ENCODE peak calls at places on chromosomes 5 and 9, in ten cellular contexts. D, A, F, G, U, W, E, M, N and L are unnamed samples.

GRCh38 chr5:1511651-1512540 is 11.9 kb downstream of the LPCAT1 start:
- DNase-seq in D (peak), A (peak), F (peak), G (peak), U (peak), W (peak), E (no peak), M (no peak), N (peak), L (no peak)

GRCh38 chr9:69620731-69621130 is 51.4 kb downstream of the APBA1 start:
- DNase-seq in D (no peak), A (no peak), F (no peak), G (no peak), U (no peak), W (no peak), E (no peak), M (no peak), N (no peak), L (no peak)

GRCh38 chr5:65721050-65721774 is 697 bp downstream of the SGTB start:
- DNase-seq in D (no peak), A (peak), F (peak), G (peak), U (peak), W (peak), E (peak), M (peak), N (peak), L (peak)

GRCh38 chr5:135387629-135387960 is 11.4 kb downstream of the MACROH2A1 start:
- DNase-seq in D (no peak), A (no peak), F (no peak), G (no peak), U (no peak), W (no peak), E (no peak), M (no peak), N (no peak), L (no peak)

GRCh38 chr5:34822921-34823715 is 15.8 kb upstream of the TTC23L start:
- DNase-seq in D (no peak), A (no peak), F (no peak), G (no peak), U (no peak), W (no peak), E (no peak), M (no peak), N (no peak), L (no peak)

GRCh38 chr5:176915906-176916305 is 16.8 kb upstream of the HK3 start:
- DNase-seq in D (no peak), A (no peak), F (no peak), G (no peak), U (no peak), W (no peak), E (no peak), M (no peak), N (no peak), L (no peak)

GRCh38 chr9:123265833-123266232 is 2.6 kb downstream of the STRBP start:
- DNase-seq in D (no peak), A (no peak), F (no peak), G (peak), U (no peak), W (no peak), E (no peak), M (no peak), N (no peak), L (no peak)

GRCh38 chr5:166127766-166128565 is 2163.5 kb upstream of the WWC1 start:
- DNase-seq in D (peak), A (no peak), F (peak), G (no peak), U (no peak), W (no peak), E (no peak), M (no peak), N (no peak), L (no peak)

GRCh38 chr5:180647465-180647864 is 1.9 kb downstream of the FLT4 start:
- DNase-seq in D (no peak), A (no peak), F (no peak), G (no peak), U (no peak), W (no peak), E (no peak), M (no peak), N (no peak), L (no peak)

DNA sequence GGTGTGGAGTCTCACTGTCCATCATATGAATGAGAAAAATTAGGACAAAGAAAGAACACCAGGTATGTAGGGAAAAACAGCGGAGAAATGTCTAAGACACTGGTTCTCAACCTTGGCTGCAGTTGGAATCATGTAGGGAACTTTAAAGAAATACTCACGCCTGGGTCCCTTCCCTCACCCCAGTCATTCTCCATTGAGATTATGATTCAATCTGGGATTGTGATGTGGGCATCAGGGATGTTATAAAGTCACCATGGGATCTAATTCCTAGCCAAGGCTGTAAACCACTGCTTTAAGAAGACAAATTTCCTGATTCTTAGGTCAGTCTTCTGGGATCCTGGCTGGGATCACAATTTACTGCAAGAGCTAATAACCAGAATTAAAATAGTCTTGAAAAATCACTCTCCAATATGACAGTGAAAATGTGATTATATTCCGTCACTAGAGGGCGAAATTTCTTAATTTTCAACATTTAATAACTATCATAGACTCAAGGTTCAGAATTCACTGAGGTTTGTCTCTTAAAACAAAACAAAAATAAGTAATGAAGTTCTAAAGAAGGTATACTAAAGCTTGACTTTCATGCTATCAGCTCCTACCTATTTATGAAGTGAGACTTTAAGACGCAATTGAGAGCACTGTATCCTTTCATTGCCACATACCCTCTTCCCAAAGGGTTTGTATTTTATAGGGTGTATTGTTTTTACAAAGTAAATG is 60.5 kb downstream of the GLDC start:
- DNase-seq in D (no peak), A (no peak), F (no peak), G (no peak), U (no peak), W (no peak), E (no peak), M (no peak), N (no peak), L (no peak)
- TF ChIP-seq CTCF in D (peak), A (peak), F (peak), G (peak), U (no peak), W (peak), E (no peak), M (peak), N (peak), L (peak)

DNA sequence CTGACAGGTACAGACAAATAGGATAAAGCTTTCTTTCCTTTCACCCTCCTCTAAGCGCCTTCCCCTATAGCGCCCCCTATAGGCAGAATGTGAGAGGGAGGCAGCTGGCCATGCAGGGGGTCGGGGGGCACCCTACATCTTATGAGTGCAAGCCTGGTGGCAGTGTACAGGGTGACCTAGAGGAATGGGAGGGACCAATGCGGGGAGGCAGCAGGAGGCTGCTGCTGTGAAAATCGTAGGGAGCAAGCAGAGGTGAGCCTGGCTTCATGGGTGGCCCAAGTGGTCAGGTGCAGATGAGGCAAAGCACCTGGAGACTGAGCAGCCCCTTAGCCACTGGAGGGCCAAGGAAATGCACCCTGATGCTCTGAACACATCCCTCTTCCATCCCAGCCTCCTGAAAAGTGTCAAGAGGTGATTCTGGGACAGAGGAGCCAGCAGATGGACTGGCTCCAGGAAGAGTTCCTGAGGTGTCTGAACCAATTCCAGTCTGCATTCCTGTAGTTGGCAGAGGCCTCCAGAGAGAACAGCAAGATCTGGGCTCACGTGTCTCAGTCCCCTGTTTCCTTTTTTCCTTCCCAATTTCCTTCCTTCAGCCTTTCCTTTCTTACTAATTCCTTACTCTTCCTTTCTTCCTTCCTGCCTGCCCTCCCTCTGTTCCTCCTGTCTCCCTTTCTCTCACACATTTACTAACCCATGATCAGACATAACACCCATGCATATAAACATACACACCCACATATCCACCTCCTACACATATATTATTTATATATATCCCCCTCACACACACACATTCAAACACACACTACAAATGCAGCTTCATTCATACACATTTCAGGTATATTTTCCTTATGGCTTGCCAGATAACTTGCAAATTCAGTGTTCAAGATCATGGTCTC is 32.8 kb upstream of the GALNT10 start:
- DNase-seq in D (no peak), A (no peak), F (peak), G (no peak), U (no peak), W (no peak), E (no peak), M (no peak), N (peak), L (peak)
- TF ChIP-seq CTCF in D (peak), A (peak), F (peak), G (no peak), U (no peak), W (no peak), E (peak), M (peak), N (peak), L (peak)

GRCh38 chr5:52989781-52990530 is 804 bp downstream of the ITGA2 start:
- DNase-seq in D (no peak), A (peak), F (peak), G (peak), U (no peak), W (no peak), E (no peak), M (peak), N (peak), L (peak)
- TF ChIP-seq CTCF in D (peak), A (peak), F (peak), G (no peak), U (no peak), W (peak), E (peak), M (peak), N (peak), L (no peak)

DNA sequence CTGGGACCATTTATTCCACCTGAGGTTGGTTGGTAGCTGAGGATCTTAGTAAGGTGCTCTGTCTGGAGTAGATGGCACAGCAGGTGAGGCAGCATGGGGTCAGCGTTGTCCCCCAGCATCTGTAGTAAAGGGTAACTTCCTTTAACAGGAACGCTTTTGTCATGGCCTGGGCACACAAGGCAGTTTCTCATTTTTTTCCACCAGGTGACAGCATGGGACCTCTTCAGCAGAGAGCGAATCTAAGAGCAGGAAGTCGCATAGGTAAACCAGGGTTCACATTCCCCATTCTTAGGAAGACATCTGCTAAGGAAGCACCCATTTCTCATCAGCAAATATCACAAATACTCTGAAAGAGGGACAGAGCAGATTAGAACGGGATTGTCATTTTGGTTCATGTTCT is 56.5 kb downstream of the GPR107 start:
- DNase-seq in D (no peak), A (no peak), F (peak), G (no peak), U (no peak), W (no peak), E (no peak), M (no peak), N (peak), L (peak)
- TF ChIP-seq CTCF in D (peak), A (no peak), F (peak), G (no peak), U (no peak), W (no peak), E (no peak), M (peak), N (peak), L (peak)

DNA sequence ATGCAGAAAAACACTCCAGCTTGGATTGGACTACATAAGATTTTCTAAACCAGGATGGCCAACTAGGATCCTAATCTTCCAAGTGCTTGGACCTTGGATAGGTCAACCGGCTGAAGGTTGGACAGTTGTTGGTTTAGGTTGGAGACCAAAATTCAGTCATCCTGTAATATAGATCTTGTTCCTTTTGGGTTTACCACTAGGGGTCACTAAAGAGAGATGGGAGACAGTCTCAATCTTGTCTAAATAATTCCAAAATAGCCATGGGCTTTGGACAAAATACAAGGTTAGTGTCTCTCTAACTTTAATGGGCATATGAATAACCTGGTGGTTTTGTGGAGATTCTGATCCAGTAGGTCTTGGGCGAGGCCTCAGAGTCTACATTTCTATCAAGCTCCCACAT is 148.7 kb upstream of the ERCC6L2 start:
- DNase-seq in D (no peak), A (no peak), F (no peak), G (no peak), U (no peak), W (no peak), E (peak), M (peak), N (no peak), L (no peak)
- TF ChIP-seq CTCF in D (peak), A (peak), F (peak), G (peak), U (no peak), W (peak), E (peak), M (peak), N (peak), L (peak)

GRCh38 chr5:160390787-160391696 is 8.8 kb downstream of the FAM200C start:
- DNase-seq in D (no peak), A (no peak), F (no peak), G (no peak), U (no peak), W (no peak), E (no peak), M (no peak), N (no peak), L (no peak)
- TF ChIP-seq CTCF in D (peak), A (peak), F (peak), G (peak), U (no peak), W (peak), E (peak), M (peak), N (peak), L (peak)

GRCh38 chr5:140737486-140737885 is 37.2 kb downstream of the ZMAT2 start:
- DNase-seq in D (no peak), A (no peak), F (no peak), G (no peak), U (no peak), W (no peak), E (no peak), M (no peak), N (no peak), L (no peak)

GRCh38 chr5:140734354-140734753 is 34.1 kb downstream of the ZMAT2 start:
- DNase-seq in D (no peak), A (no peak), F (no peak), G (no peak), U (no peak), W (no peak), E (no peak), M (no peak), N (no peak), L (no peak)
- TF ChIP-seq CTCF in D (peak), A (peak), F (peak), G (no peak), U (no peak), W (peak), E (no peak), M (peak), N (peak), L (no peak)

DNA sequence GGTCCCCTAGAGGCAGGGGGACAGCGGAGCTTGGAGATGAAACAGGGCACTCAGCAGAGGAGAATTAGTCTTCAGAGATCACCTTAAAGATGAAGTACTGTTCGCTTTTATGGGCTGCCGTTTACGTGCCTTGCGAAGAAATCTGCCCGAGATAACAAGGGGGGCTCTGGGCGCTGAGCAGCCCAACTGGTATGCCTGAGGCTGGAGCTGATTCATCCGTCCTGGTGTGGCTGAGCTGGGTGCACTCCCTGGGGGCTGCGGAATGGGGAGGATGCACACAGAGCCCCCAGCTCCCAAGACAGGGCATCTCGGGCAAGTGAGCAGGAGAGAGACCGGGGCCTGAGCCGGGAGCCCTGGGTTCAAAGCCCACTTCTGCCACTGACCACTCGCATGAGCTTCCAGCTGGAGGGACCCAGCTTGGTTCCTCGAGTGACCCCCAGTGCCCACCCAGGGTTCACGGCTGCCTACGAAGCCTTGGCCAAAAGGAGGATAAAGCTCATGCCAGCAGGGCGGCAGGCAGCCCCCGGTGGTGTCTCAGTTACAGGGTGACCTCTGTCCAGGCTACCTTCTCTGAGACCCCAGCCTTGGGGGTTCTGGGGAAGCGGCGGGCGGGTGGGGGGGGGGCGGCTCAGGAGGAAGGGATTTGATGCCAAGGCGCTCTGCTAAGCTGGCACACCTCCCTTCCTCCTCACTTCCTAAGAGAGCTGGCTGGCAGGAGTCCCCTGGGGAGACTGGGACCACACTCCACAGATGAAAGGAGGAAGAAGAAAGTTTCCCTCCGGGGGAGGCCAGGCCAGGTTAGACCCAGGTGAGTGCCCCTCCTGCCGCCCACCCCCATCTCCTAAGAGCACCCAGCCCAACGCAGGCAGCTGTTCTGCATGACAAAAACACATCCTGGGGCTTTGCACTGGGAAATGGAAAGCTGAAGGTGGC is 5.7 kb downstream of the FIBCD1 start:
- DNase-seq in D (no peak), A (no peak), F (no peak), G (no peak), U (no peak), W (no peak), E (no peak), M (peak), N (no peak), L (no peak)
- TF ChIP-seq CTCF in D (peak), A (no peak), F (no peak), G (no peak), U (no peak), W (no peak), E (no peak), M (no peak), N (no peak), L (no peak)

DNA sequence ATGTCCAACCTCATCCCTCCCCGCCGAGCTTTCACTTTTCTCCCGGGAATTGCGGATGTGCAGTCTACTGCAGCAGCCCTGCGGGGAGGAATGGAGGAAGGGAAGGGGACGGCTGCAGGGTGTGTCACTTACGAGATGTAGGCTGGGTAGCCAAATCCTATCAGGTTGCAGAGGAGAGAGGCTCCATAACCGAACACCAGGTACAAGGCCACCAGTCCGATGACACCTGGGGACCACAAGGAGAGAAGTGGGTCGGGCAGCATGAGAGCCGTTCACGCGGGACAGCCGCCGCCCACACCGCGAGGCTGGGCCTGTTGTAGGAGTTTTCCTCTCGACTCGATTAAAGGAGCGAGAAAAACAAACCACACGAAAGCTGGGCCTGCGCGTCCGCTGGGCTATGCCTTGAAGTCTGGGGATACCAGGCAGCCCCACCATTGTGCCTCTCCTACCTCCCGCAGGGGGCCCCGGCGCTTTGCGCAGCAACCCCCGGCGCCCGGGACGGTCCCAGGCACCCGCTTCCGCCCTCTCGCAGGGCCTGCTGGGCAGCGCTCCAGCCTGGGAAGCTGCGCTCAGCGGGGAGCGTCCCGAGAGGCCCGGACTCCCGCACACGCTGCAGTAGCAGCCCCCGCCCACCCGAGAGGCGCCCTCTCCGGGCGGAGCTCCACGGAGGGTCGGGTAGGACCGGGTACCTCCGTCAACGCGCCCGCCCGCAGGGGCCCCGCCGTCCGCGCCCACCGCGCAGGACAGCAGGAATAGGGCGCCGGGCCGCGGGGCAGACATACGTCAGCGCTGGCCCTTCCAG is 795 bp downstream of the REEP5 start:
- DNase-seq in D (peak), A (peak), F (peak), G (peak), U (peak), W (peak), E (no peak), M (peak), N (peak), L (peak)
- TF ChIP-seq CTCF in D (no peak), A (no peak), F (no peak), G (no peak), U (no peak), W (no peak), E (no peak), M (no peak), N (no peak), L (no peak)

GRCh38 chr9:136242908-136243525 is 2.6 kb downstream of the QSOX2 start:
- DNase-seq in D (no peak), A (no peak), F (no peak), G (no peak), U (no peak), W (no peak), E (no peak), M (no peak), N (no peak), L (no peak)
- TF ChIP-seq CTCF in D (peak), A (no peak), F (peak), G (no peak), U (no peak), W (no peak), E (no peak), M (peak), N (peak), L (no peak)